ENCODE peak calls at places on chromosomes 6 and 20, in eight cellular contexts. K, J, F, M, Y, L, Q and Z are unnamed samples.

GRCh38 chr20:46964299-46965123 is 69.9 kb downstream of the EYA2 start:
- DNase-seq in K (no peak), J (no peak), F (no peak), M (no peak), Y (no peak), L (no peak), Q (no peak), Z (no peak)

GRCh38 chr6:31972709-31973350 is 892 bp upstream of the DXO start:
- DNase-seq in K (no peak), J (peak), F (peak), M (no peak), Y (peak), L (peak), Q (no peak), Z (no peak)

GRCh38 chr6:127690092-127690491 is 113.1 kb downstream of the C6orf58 start:
- DNase-seq in K (no peak), J (peak), F (peak), M (no peak), Y (peak), L (peak), Q (no peak), Z (peak)

GRCh38 chr6:151807513-151808330 is at the start of gene ESR1:
- DNase-seq in K (no peak), J (peak), F (no peak), M (peak), Y (peak), L (peak), Q (peak), Z (peak)

GRCh38 chr6:134686071-134686470 is 263.8 kb downstream of the ALDH8A1 start:
- DNase-seq in K (no peak), J (no peak), F (peak), M (no peak), Y (peak), L (peak), Q (no peak), Z (no peak)

GRCh38 chr6:7050911-7051779 is 56.6 kb upstream of the RREB1 start:
- DNase-seq in K (no peak), J (peak), F (peak), M (no peak), Y (peak), L (peak), Q (peak), Z (peak)

GRCh38 chr6:24126586-24127192 is 674 bp downstream of the NRSN1 start:
- DNase-seq in K (peak), J (peak), F (peak), M (peak), Y (peak), L (peak), Q (no peak), Z (peak)

GRCh38 chr6:74248966-74249365 is 553.0 kb downstream of the CD109 start:
- DNase-seq in K (no peak), J (no peak), F (no peak), M (no peak), Y (no peak), L (no peak), Q (no peak), Z (peak)

GRCh38 chr6:144576871-144577270 is 291.7 kb downstream of the UTRN start:
- DNase-seq in K (no peak), J (no peak), F (no peak), M (no peak), Y (no peak), L (no peak), Q (no peak), Z (no peak)

GRCh38 chr6:44203955-44204354 is 12.8 kb upstream of the MYMX start:
- DNase-seq in K (no peak), J (no peak), F (no peak), M (no peak), Y (no peak), L (no peak), Q (no peak), Z (no peak)

GRCh38 chr6:168302534-168302933 is 17.0 kb downstream of the DACT2 start:
- DNase-seq in K (no peak), J (no peak), F (no peak), M (no peak), Y (no peak), L (no peak), Q (no peak), Z (peak)

GRCh38 chr6:74946961-74947360 is 258.9 kb downstream of the COL12A1 start:
- DNase-seq in K (no peak), J (peak), F (peak), M (no peak), Y (peak), L (peak), Q (no peak), Z (no peak)

GRCh38 chr6:106085984-106086832 is at the start of gene PRDM1:
- DNase-seq in K (peak), J (no peak), F (peak), M (peak), Y (peak), L (peak), Q (peak), Z (peak)

GRCh38 chr6:161265975-161266374 is 7.9 kb downstream of the AGPAT4 start:
- DNase-seq in K (no peak), J (no peak), F (no peak), M (no peak), Y (no peak), L (peak), Q (no peak), Z (no peak)

GRCh38 chr6:161269310-161269709 is 4.6 kb downstream of the AGPAT4 start:
- DNase-seq in K (no peak), J (no peak), F (no peak), M (no peak), Y (no peak), L (no peak), Q (no peak), Z (no peak)

GRCh38 chr6:161266866-161267265 is 7.0 kb downstream of the AGPAT4 start:
- DNase-seq in K (no peak), J (no peak), F (no peak), M (no peak), Y (no peak), L (no peak), Q (no peak), Z (no peak)

GRCh38 chr6:161271343-161272019 is 2.4 kb downstream of the AGPAT4 start:
- DNase-seq in K (no peak), J (no peak), F (no peak), M (no peak), Y (no peak), L (peak), Q (no peak), Z (no peak)

GRCh38 chr6:161268526-161269210 is 5.2 kb downstream of the AGPAT4 start:
- DNase-seq in K (no peak), J (no peak), F (no peak), M (no peak), Y (no peak), L (no peak), Q (no peak), Z (no peak)
- TF ChIP-seq CTCF in K (no peak), J (no peak), F (no peak), M (no peak), Y (no peak), L (no peak), Q (no peak), Z (no peak)

GRCh38 chr6:131782764-131783163 is 25.1 kb upstream of the ENPP1 start:
- DNase-seq in K (no peak), J (no peak), F (no peak), M (no peak), Y (no peak), L (peak), Q (no peak), Z (no peak)
- TF ChIP-seq CTCF in K (no peak), J (no peak), F (no peak), M (no peak), Y (peak), L (no peak), Q (no peak), Z (no peak)

GRCh38 chr6:4313044-4313686 is 177.8 kb upstream of the ECI2 start:
- DNase-seq in K (no peak), J (peak), F (peak), M (no peak), Y (peak), L (peak), Q (no peak), Z (peak)
- TF ChIP-seq CTCF in K (peak), J (peak), F (peak), M (peak), Y (peak), L (peak), Q (no peak), Z (peak)

GRCh38 chr6:169961772-169962561 is 210.5 kb downstream of the ERMARD start:
- DNase-seq in K (peak), J (no peak), F (no peak), M (peak), Y (no peak), L (no peak), Q (peak), Z (no peak)
- TF ChIP-seq CTCF in K (peak), J (no peak), F (no peak), M (no peak), Y (no peak), L (no peak), Q (peak), Z (peak)

DNA sequence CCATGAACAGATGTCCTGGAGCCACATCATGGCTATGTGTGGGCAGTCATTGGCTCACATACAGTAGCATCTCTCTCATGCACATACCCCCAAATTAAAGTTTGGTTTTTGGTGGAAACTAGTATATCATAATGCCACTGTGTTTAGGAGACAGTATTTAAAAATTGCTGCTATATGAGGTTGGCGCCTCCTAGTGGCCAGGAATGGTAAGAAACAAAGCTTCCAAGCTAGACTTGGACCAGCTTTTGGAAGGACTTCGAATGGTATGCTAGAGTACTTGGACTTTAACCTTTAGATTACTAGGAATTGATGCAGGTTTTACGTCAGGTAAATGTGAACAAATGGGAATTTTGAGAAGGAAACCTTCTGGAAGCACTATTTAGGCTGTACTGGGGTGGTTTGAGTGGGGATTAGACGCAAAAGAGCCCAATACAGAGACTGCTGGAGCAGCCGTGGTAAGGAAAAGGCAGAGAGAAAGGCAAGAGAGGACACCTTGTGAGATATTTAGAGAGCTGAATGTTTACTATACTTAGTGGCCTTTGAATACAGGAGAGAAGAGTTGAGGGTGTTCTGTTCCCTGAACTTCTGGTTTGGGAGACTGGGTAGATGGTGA is 23.8 kb downstream of the PRSS35 start:
- DNase-seq in K (no peak), J (peak), F (peak), M (no peak), Y (peak), L (peak), Q (peak), Z (peak)
- TF ChIP-seq CTCF in K (peak), J (peak), F (peak), M (peak), Y (peak), L (peak), Q (peak), Z (peak)

GRCh38 chr20:34231634-34232033 is 9.6 kb upstream of the ASIP start:
- DNase-seq in K (no peak), J (no peak), F (no peak), M (no peak), Y (no peak), L (no peak), Q (no peak), Z (no peak)
- TF ChIP-seq CTCF in K (no peak), J (no peak), F (no peak), M (no peak), Y (no peak), L (no peak), Q (no peak), Z (no peak)

GRCh38 chr20:50193169-50193850 is 2.7 kb downstream of the CEBPB start:
- DNase-seq in K (no peak), J (no peak), F (peak), M (no peak), Y (peak), L (peak), Q (no peak), Z (no peak)
- TF ChIP-seq CTCF in K (no peak), J (no peak), F (no peak), M (no peak), Y (peak), L (no peak), Q (no peak), Z (no peak)

GRCh38 chr6:81818778-81819491 is 66.5 kb upstream of the TENT5A start:
- DNase-seq in K (no peak), J (no peak), F (no peak), M (no peak), Y (no peak), L (peak), Q (no peak), Z (no peak)
- TF ChIP-seq CTCF in K (no peak), J (no peak), F (no peak), M (no peak), Y (no peak), L (no peak), Q (no peak), Z (no peak)

GRCh38 chr6:14091329-14091978 is 26.1 kb upstream of the CD83 start:
- DNase-seq in K (no peak), J (no peak), F (no peak), M (no peak), Y (no peak), L (no peak), Q (no peak), Z (no peak)
- TF ChIP-seq CTCF in K (no peak), J (no peak), F (no peak), M (no peak), Y (no peak), L (no peak), Q (no peak), Z (no peak)